ENCODE peak calls at places on chromosome 1, in four cellular contexts. G is H54; M is activated effector memory CD4-positive, alpha-beta T cell treated with anti-CD3 and anti-CD28 coated beads, Interleukin-2, amount 50 U/mL, for 16 hours; B is ELF-1. J is an unnamed sample.
A peak's percentile ranks its signal among the peaks of the same experiment; 100 is the strongest.

GRCh38 chr1:181424786-181425403 is 58.4 kb upstream of the CACNA1E start:
- DNase-seq in G (peak; percentile 58), M (peak; percentile 89), B (peak; percentile 97), J (no peak)

GRCh38 chr1:155485945-155486344 is 76.7 kb downstream of the ASH1L start:
- DNase-seq in G (no peak), M (no peak), B (no peak), J (no peak)

GRCh38 chr1:37919277-37919676 is 27.6 kb downstream of the INPP5B start:
- DNase-seq in G (no peak), M (no peak), B (peak; percentile 17), J (no peak)

GRCh38 chr1:31413405-31414005 is 492 bp downstream of the SERINC2 start:
- DNase-seq in G (no peak), M (peak; percentile 66), B (peak; percentile 49), J (peak; percentile 92)

GRCh38 chr1:202355944-202356553 is 7.5 kb downstream of the PPP1R12B start:
- DNase-seq in G (no peak), M (no peak), B (no peak), J (peak; percentile 43)

GRCh38 chr1:225004396-225004795 is 74.9 kb downstream of the DNAH14 start:
- DNase-seq in G (no peak), M (no peak), B (no peak), J (no peak)

GRCh38 chr1:7177438-7178126 is 392.3 kb downstream of the CAMTA1 start:
- DNase-seq in G (no peak), M (no peak), B (peak; percentile 45), J (no peak)

GRCh38 chr1:110538921-110539320 is 19.9 kb upstream of the KCNA10 start:
- DNase-seq in G (no peak), M (no peak), B (no peak), J (no peak)

GRCh38 chr1:89358287-89358893 is 5.5 kb upstream of the GBP6 start:
- DNase-seq in G (peak; percentile 19), M (peak; percentile 91), B (peak; percentile 74), J (peak; percentile 91)

GRCh38 chr1:221284028-221284427 is 404.8 kb downstream of the HLX start:
- DNase-seq in G (no peak), M (no peak), B (no peak), J (no peak)

GRCh38 chr1:241582921-241583321 is 50.7 kb downstream of the KMO start:
- DNase-seq in G (no peak), M (no peak), B (no peak), J (no peak)

GRCh38 chr1:17674707-17675505 is 80.2 kb upstream of the ACTL8 start:
- DNase-seq in G (no peak), M (no peak), B (no peak), J (no peak)

GRCh38 chr1:205354259-205354904 is 2.3 kb downstream of the KLHDC8A start:
- DNase-seq in G (peak; percentile 34), M (peak; percentile 78), B (no peak), J (no peak)

GRCh38 chr1:13623021-13623637 is 39.5 kb downstream of the PDPN start:
- DNase-seq in G (no peak), M (no peak), B (no peak), J (peak; percentile 58)

GRCh38 chr1:102118150-102118549 is 121.4 kb upstream of the OLFM3 start:
- DNase-seq in G (no peak), M (no peak), B (peak; percentile 36), J (no peak)

GRCh38 chr1:39113109-39113743 is 87.1 kb downstream of the NDUFS5 start:
- DNase-seq in G (no peak), M (no peak), B (no peak), J (no peak)

GRCh38 chr1:42931911-42932422 is 26.7 kb downstream of the SLC2A1 start:
- DNase-seq in G (no peak), M (peak; percentile 88), B (peak; percentile 53), J (peak; percentile 90)

GRCh38 chr1:226209307-226210059 is 14.0 kb upstream of the MIXL1 start:
- DNase-seq in G (no peak), M (no peak), B (no peak), J (no peak)

GRCh38 chr1:172024516-172024915 is 183.2 kb downstream of the DNM3 start:
- DNase-seq in G (no peak), M (no peak), B (no peak), J (no peak)

GRCh38 chr1:246689409-246689997 is 34.7 kb upstream of the SCCPDH start:
- DNase-seq in G (peak; percentile 88), M (peak; percentile 68), B (peak; percentile 71), J (peak; percentile 83)

GRCh38 chr1:234918216-234918841 is 210.3 kb downstream of the TOMM20 start:
- DNase-seq in G (no peak), M (peak; percentile 46), B (no peak), J (peak; percentile 76)

GRCh38 chr1:240424740-240425464 is 187.1 kb downstream of the GREM2 start:
- DNase-seq in G (no peak), M (no peak), B (no peak), J (no peak)

GRCh38 chr1:31214316-31215082 is 25.2 kb downstream of the NKAIN1 start:
- DNase-seq in G (no peak), M (no peak), B (peak; percentile 59), J (no peak)

GRCh38 chr1:119952496-119952895 is 56.2 kb upstream of the ADAM30 start:
- DNase-seq in G (no peak), M (no peak), B (peak; percentile 9), J (no peak)

GRCh38 chr1:10626781-10627410 is 152.1 kb downstream of the PEX14 start:
- DNase-seq in G (no peak), M (no peak), B (no peak), J (peak; percentile 41)

GRCh38 chr1:155197901-155198546 is 9.7 kb downstream of the THBS3 start:
- DNase-seq in G (no peak), M (no peak), B (no peak), J (no peak)

GRCh38 chr1:191615422-191615821 is 542.8 kb upstream of the RGS18 start:
- DNase-seq in G (no peak), M (no peak), B (no peak), J (no peak)

GRCh38 chr1:41539416-41539800 is 54.9 kb upstream of the EDN2 start:
- DNase-seq in G (no peak), M (peak; percentile 13), B (no peak), J (peak; percentile 64)

J was measured in posterior vena cava.